ENCODE peak calls at places on chromosomes 2 and 18, in five cellular contexts. One of them, this sample, is unnamed.

GRCh38 chr2:19769513-19769912 is 132.3 kb downstream of the TTC32 start:
- DNase-seq in prostate gland: no peak
- DNase-seq in fibroblast of the aortic adventitia: peak
- DNase-seq in GM06990: no peak
- DNase-seq in AG10803: no peak
- DNase-seq in this sample: no peak

GRCh38 chr2:121480826-121481225 is 49.9 kb upstream of the RNU4ATAC start:
- DNase-seq in AG10803: peak
- DNase-seq in prostate gland: no peak
- DNase-seq in fibroblast of the aortic adventitia: peak
- DNase-seq in GM06990: no peak
- DNase-seq in this sample: no peak

GRCh38 chr2:37398990-37399389 is 54.6 kb downstream of the QPCT start:
- DNase-seq in AG10803: no peak
- DNase-seq in prostate gland: no peak
- DNase-seq in GM06990: no peak
- DNase-seq in fibroblast of the aortic adventitia: no peak
- DNase-seq in this sample: no peak

GRCh38 chr2:100320547-100321180 is 1.6 kb downstream of the LONRF2 start:
- DNase-seq in fibroblast of the aortic adventitia: no peak
- DNase-seq in prostate gland: peak
- DNase-seq in AG10803: no peak
- DNase-seq in GM06990: no peak
- DNase-seq in this sample: no peak

GRCh38 chr2:239278361-239278760 is 122.5 kb downstream of the HDAC4 start:
- DNase-seq in AG10803: no peak
- DNase-seq in prostate gland: no peak
- DNase-seq in fibroblast of the aortic adventitia: no peak
- DNase-seq in GM06990: no peak
- DNase-seq in this sample: no peak

GRCh38 chr18:62357079-62357719 is 32.1 kb downstream of the TNFRSF11A start:
- DNase-seq in GM06990: no peak
- DNase-seq in fibroblast of the aortic adventitia: no peak
- DNase-seq in prostate gland: no peak
- DNase-seq in AG10803: no peak
- DNase-seq in this sample: no peak

GRCh38 chr2:113211226-113212105 is 37.7 kb downstream of the PSD4 start:
- DNase-seq in AG10803: peak
- DNase-seq in GM06990: no peak
- DNase-seq in fibroblast of the aortic adventitia: peak
- DNase-seq in prostate gland: no peak
- DNase-seq in this sample: no peak

GRCh38 chr2:62163106-62163831 is 32.6 kb upstream of the B3GNT2 start:
- DNase-seq in AG10803: no peak
- DNase-seq in GM06990: no peak
- DNase-seq in fibroblast of the aortic adventitia: no peak
- DNase-seq in prostate gland: no peak
- DNase-seq in this sample: no peak

GRCh38 chr18:9575558-9575957 is 38.8 kb downstream of the PPP4R1 start:
- DNase-seq in fibroblast of the aortic adventitia: peak
- DNase-seq in prostate gland: peak
- DNase-seq in GM06990: no peak
- DNase-seq in AG10803: peak
- DNase-seq in this sample: peak

GRCh38 chr2:75076088-75076487 is 117.6 kb downstream of the POLE4 start:
- DNase-seq in GM06990: no peak
- DNase-seq in prostate gland: no peak
- DNase-seq in fibroblast of the aortic adventitia: no peak
- DNase-seq in AG10803: no peak
- DNase-seq in this sample: no peak

GRCh38 chr2:16900405-16901025 is 234.9 kb upstream of the CYRIA start:
- DNase-seq in prostate gland: no peak
- DNase-seq in fibroblast of the aortic adventitia: no peak
- DNase-seq in AG10803: no peak
- DNase-seq in GM06990: no peak
- DNase-seq in this sample: no peak

GRCh38 chr2:113390133-113390849 is 47.2 kb upstream of the ZNG1B start:
- DNase-seq in GM06990: peak
- DNase-seq in fibroblast of the aortic adventitia: peak
- DNase-seq in prostate gland: peak
- DNase-seq in AG10803: peak
- DNase-seq in this sample: no peak

GRCh38 chr2:68994864-68995263 is 18.1 kb upstream of the ANTXR1 start:
- DNase-seq in AG10803: peak
- DNase-seq in fibroblast of the aortic adventitia: peak
- DNase-seq in prostate gland: no peak
- DNase-seq in GM06990: no peak
- DNase-seq in this sample: no peak

GRCh38 chr2:215027775-215028174 is 110.7 kb downstream of the ABCA12 start:
- DNase-seq in fibroblast of the aortic adventitia: no peak
- DNase-seq in prostate gland: no peak
- DNase-seq in AG10803: no peak
- DNase-seq in GM06990: no peak
- DNase-seq in this sample: no peak

GRCh38 chr18:63887424-63887823 is at the start of gene SERPINB2:
- DNase-seq in GM06990: peak
- DNase-seq in fibroblast of the aortic adventitia: peak
- DNase-seq in AG10803: peak
- DNase-seq in prostate gland: no peak
- DNase-seq in this sample: no peak

GRCh38 chr18:79422022-79422782 is 26.5 kb downstream of the NFATC1 start:
- DNase-seq in fibroblast of the aortic adventitia: peak
- DNase-seq in GM06990: peak
- DNase-seq in AG10803: peak
- DNase-seq in prostate gland: no peak
- DNase-seq in this sample: no peak

GRCh38 chr2:207693641-207694249 is 17.7 kb upstream of the CCNYL1 start:
- DNase-seq in GM06990: no peak
- DNase-seq in AG10803: no peak
- DNase-seq in prostate gland: no peak
- DNase-seq in fibroblast of the aortic adventitia: no peak
- DNase-seq in this sample: no peak

GRCh38 chr2:10919776-10920606 is 8.3 kb downstream of the KCNF1 start:
- DNase-seq in fibroblast of the aortic adventitia: no peak
- DNase-seq in GM06990: no peak
- DNase-seq in prostate gland: no peak
- DNase-seq in AG10803: no peak
- DNase-seq in this sample: no peak

GRCh38 chr2:150528861-150529801 is 41.7 kb upstream of the RND3 start:
- DNase-seq in AG10803: peak
- DNase-seq in prostate gland: no peak
- DNase-seq in fibroblast of the aortic adventitia: peak
- DNase-seq in GM06990: peak
- DNase-seq in this sample: no peak

GRCh38 chr2:119659601-119660342 is 19.2 kb upstream of the TMEM177 start:
- DNase-seq in fibroblast of the aortic adventitia: peak
- DNase-seq in GM06990: no peak
- DNase-seq in AG10803: peak
- DNase-seq in prostate gland: no peak
- DNase-seq in this sample: no peak

GRCh38 chr18:57910817-57911216 is 107.7 kb upstream of the ATP8B1 start:
- DNase-seq in prostate gland: no peak
- DNase-seq in GM06990: no peak
- DNase-seq in fibroblast of the aortic adventitia: no peak
- DNase-seq in AG10803: no peak
- DNase-seq in this sample: no peak

GRCh38 chr2:207587305-207587704 is 37.9 kb downstream of the METTL21A start:
- DNase-seq in AG10803: no peak
- DNase-seq in fibroblast of the aortic adventitia: no peak
- DNase-seq in prostate gland: no peak
- DNase-seq in GM06990: no peak
- DNase-seq in this sample: no peak

GRCh38 chr2:167013227-167013626 is 124.9 kb downstream of the XIRP2 start:
- DNase-seq in fibroblast of the aortic adventitia: no peak
- DNase-seq in GM06990: no peak
- DNase-seq in prostate gland: no peak
- DNase-seq in AG10803: no peak
- DNase-seq in this sample: no peak

GRCh38 chr18:41940506-41941215 is 14.4 kb upstream of the PIK3C3 start:
- DNase-seq in prostate gland: no peak
- DNase-seq in AG10803: peak
- DNase-seq in fibroblast of the aortic adventitia: peak
- DNase-seq in GM06990: no peak
- DNase-seq in this sample: no peak

GRCh38 chr18:9435041-9435440 is 40.3 kb upstream of the RALBP1 start:
- DNase-seq in prostate gland: no peak
- DNase-seq in GM06990: no peak
- DNase-seq in AG10803: no peak
- DNase-seq in fibroblast of the aortic adventitia: no peak
- DNase-seq in this sample: no peak

GRCh38 chr18:80108739-80109675 is at the start of gene ADNP2:
- DNase-seq in fibroblast of the aortic adventitia: peak
- DNase-seq in AG10803: peak
- DNase-seq in prostate gland: peak
- DNase-seq in GM06990: peak
- DNase-seq in this sample: peak

GRCh38 chr2:152627010-152627957 is 90.0 kb downstream of the PRPF40A start:
- DNase-seq in AG10803: peak
- DNase-seq in GM06990: no peak
- DNase-seq in fibroblast of the aortic adventitia: peak
- DNase-seq in prostate gland: no peak
- DNase-seq in this sample: no peak

GRCh38 chr18:75036941-75037516 is 171.9 kb downstream of the PTGR3 start:
- DNase-seq in GM06990: no peak
- DNase-seq in prostate gland: no peak
- DNase-seq in fibroblast of the aortic adventitia: no peak
- DNase-seq in AG10803: peak
- DNase-seq in this sample: no peak

GRCh38 chr2:55159037-55159651 is 72.9 kb downstream of the CLHC1 start:
- DNase-seq in AG10803: no peak
- DNase-seq in GM06990: peak
- DNase-seq in fibroblast of the aortic adventitia: peak
- DNase-seq in prostate gland: no peak
- DNase-seq in this sample: peak

GRCh38 chr18:40017026-40017425 is 1938.0 kb upstream of the PIK3C3 start:
- DNase-seq in AG10803: no peak
- DNase-seq in GM06990: no peak
- DNase-seq in prostate gland: no peak
- DNase-seq in fibroblast of the aortic adventitia: no peak
- DNase-seq in this sample: no peak

GRCh38 chr2:217438136-217438535 is 564.7 kb downstream of the TNS1 start:
- DNase-seq in AG10803: no peak
- DNase-seq in fibroblast of the aortic adventitia: no peak
- DNase-seq in prostate gland: no peak
- DNase-seq in GM06990: no peak
- DNase-seq in this sample: no peak

GRCh38 chr2:51795248-51795888 is 763.4 kb upstream of the NRXN1 start:
- DNase-seq in AG10803: no peak
- DNase-seq in fibroblast of the aortic adventitia: no peak
- DNase-seq in prostate gland: no peak
- DNase-seq in GM06990: no peak
- DNase-seq in this sample: no peak
- TF ChIP-seq CTCF in AG10803: no peak
- TF ChIP-seq CTCF in fibroblast of the aortic adventitia: no peak
- TF ChIP-seq CTCF in prostate gland: no peak
- TF ChIP-seq CTCF in GM06990: no peak
- TF ChIP-seq CTCF in this sample: peak

DNA sequence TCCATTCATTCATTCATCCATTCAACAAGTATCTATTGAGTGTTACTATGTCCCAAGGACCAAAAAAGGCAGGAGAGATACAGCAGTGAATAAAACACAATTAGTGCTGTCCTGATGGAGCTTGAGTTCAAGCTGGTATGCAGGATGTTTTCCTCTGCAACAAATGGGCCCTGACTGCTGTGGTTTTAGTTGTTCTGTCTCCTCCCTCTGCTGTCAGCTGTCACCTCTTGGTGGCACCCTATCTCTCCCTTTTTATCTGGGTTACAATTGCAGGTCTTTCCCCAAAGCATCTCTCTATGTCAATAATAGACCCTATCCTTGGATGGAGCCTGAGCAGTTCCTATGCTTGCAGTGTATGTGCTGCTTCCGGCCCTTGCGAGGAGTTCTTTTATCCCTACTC is 304.8 kb downstream of the PDE11A start:
- DNase-seq in GM06990: no peak
- DNase-seq in prostate gland: no peak
- DNase-seq in fibroblast of the aortic adventitia: no peak
- DNase-seq in AG10803: no peak
- DNase-seq in this sample: no peak
- TF ChIP-seq CTCF in GM06990: peak
- TF ChIP-seq CTCF in prostate gland: no peak
- TF ChIP-seq CTCF in fibroblast of the aortic adventitia: no peak
- TF ChIP-seq CTCF in AG10803: no peak
- TF ChIP-seq CTCF in this sample: no peak

GRCh38 chr2:172095905-172096660 is 6.6 kb downstream of the DLX2 start:
- DNase-seq in fibroblast of the aortic adventitia: peak
- DNase-seq in AG10803: no peak
- DNase-seq in GM06990: no peak
- DNase-seq in prostate gland: no peak
- DNase-seq in this sample: no peak
- TF ChIP-seq CTCF in fibroblast of the aortic adventitia: peak
- TF ChIP-seq CTCF in AG10803: peak
- TF ChIP-seq CTCF in GM06990: peak
- TF ChIP-seq CTCF in prostate gland: no peak
- TF ChIP-seq CTCF in this sample: no peak

GRCh38 chr2:134791606-134792005 is 46.8 kb upstream of the ACMSD start:
- DNase-seq in GM06990: no peak
- DNase-seq in AG10803: no peak
- DNase-seq in fibroblast of the aortic adventitia: no peak
- DNase-seq in prostate gland: no peak
- DNase-seq in this sample: no peak

GRCh38 chr2:134788417-134788816 is 50.0 kb upstream of the ACMSD start:
- DNase-seq in GM06990: no peak
- DNase-seq in AG10803: no peak
- DNase-seq in prostate gland: no peak
- DNase-seq in fibroblast of the aortic adventitia: no peak
- DNase-seq in this sample: no peak

GRCh38 chr2:134792147-134792546 is 46.3 kb upstream of the ACMSD start:
- DNase-seq in prostate gland: no peak
- DNase-seq in fibroblast of the aortic adventitia: no peak
- DNase-seq in GM06990: no peak
- DNase-seq in AG10803: no peak
- DNase-seq in this sample: no peak

GRCh38 chr2:134785659-134786058 is 52.8 kb upstream of the ACMSD start:
- DNase-seq in GM06990: no peak
- DNase-seq in fibroblast of the aortic adventitia: no peak
- DNase-seq in prostate gland: no peak
- DNase-seq in AG10803: no peak
- DNase-seq in this sample: no peak

DNA sequence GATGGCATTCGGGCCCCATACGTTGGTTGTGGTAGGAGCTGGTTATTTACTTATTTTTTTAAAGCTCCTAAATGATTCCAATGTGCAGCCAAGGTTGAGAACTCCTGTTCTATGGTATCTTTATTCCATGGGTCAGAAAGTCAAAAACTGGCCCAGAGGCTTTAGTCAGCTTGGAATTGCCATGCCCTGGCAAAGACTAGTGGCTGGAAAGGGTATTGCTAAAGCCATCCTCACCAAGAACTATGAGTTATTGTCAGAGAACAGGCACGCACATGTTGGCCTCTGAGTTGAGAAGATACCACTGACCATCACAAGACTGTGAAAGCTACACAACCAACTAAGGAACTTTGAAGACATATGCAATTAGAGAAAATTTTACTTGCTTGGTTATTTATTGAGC is 47.9 kb upstream of the ACMSD start:
- DNase-seq in prostate gland: no peak
- DNase-seq in GM06990: no peak
- DNase-seq in fibroblast of the aortic adventitia: no peak
- DNase-seq in AG10803: no peak
- DNase-seq in this sample: no peak
- TF ChIP-seq CTCF in prostate gland: peak
- TF ChIP-seq CTCF in GM06990: peak
- TF ChIP-seq CTCF in fibroblast of the aortic adventitia: peak
- TF ChIP-seq CTCF in AG10803: no peak
- TF ChIP-seq CTCF in this sample: no peak

This sample was measured in right lobe of liver.